ENCODE peak calls at places on chromosomes 7 and 10, in four cellular contexts. P is GF-D8; M is mammary epithelial cell; T is activated CD4-positive, alpha-beta T cell treated with anti-CD3 and anti-CD28 coated beads for 24 hours. N is an unnamed sample.

GRCh38 chr7:147519062-147519461 is 1071.5 kb upstream of the C7orf33 start:
- DNase-seq in P (no peak), M (no peak), T (no peak), N (no peak)

GRCh38 chr10:89625041-89625765 is 19.8 kb downstream of the PANK1 start:
- DNase-seq in P (no peak), M (peak; percentile 22), T (no peak), N (no peak)

GRCh38 chr10:50316695-50317648 is 65.7 kb upstream of the ASAH2 start:
- DNase-seq in P (peak; percentile 8), M (peak; percentile 47), T (no peak), N (no peak)

GRCh38 chr7:114540291-114540690 is 125.7 kb downstream of the FOXP2 start:
- DNase-seq in P (no peak), M (no peak), T (no peak), N (no peak)

GRCh38 chr10:94443549-94443948 is 41.2 kb downstream of the TBC1D12 start:
- DNase-seq in P (no peak), M (no peak), T (no peak), N (no peak)

GRCh38 chr10:112834661-112835060 is 115.4 kb upstream of the TCF7L2 start:
- DNase-seq in P (no peak), M (no peak), T (no peak), N (no peak)

GRCh38 chr10:69733791-69734261 is 67.9 kb upstream of the COL13A1 start:
- DNase-seq in P (no peak), M (peak; percentile 28), T (no peak), N (no peak)

GRCh38 chr7:127514499-127514898 is 70.9 kb downstream of the GCC1 start:
- DNase-seq in P (no peak), M (peak; percentile 11), T (no peak), N (no peak)

GRCh38 chr10:48400129-48400849 is 93.8 kb downstream of the MAPK8 start:
- DNase-seq in P (no peak), M (peak; percentile 58), T (no peak), N (no peak)

GRCh38 chr7:103993551-103993950 is 4.1 kb upstream of the RELN start:
- DNase-seq in P (no peak), M (no peak), T (no peak), N (no peak)

GRCh38 chr10:8456386-8456785 is 401.9 kb downstream of the GATA3 start:
- DNase-seq in P (no peak), M (peak; percentile 12), T (no peak), N (no peak)

GRCh38 chr10:78604286-78604685 is 464.5 kb upstream of the ZMIZ1 start:
- DNase-seq in P (no peak), M (no peak), T (no peak), N (no peak)

GRCh38 chr10:14839305-14839695 is 1.2 kb downstream of the HSPA14 start:
- DNase-seq in P (no peak), M (peak; percentile 9), T (no peak), N (peak; percentile 39)

GRCh38 chr10:45160266-45160665 is 155.1 kb downstream of the OR13A1 start:
- DNase-seq in P (no peak), M (peak; percentile 96), T (no peak), N (no peak)

GRCh38 chr10:118343115-118343514 is 991 bp upstream of the FAM204A start:
- DNase-seq in P (no peak), M (peak; percentile 78), T (no peak), N (no peak)

GRCh38 chr7:107667341-107667740 is 6.7 kb downstream of the SLC26A4 start:
- DNase-seq in P (no peak), M (no peak), T (no peak), N (no peak)

GRCh38 chr10:79153753-79154152 is 85.0 kb downstream of the ZMIZ1 start:
- DNase-seq in P (no peak), M (no peak), T (no peak), N (no peak)

GRCh38 chr7:77687100-77687746 is 9.0 kb upstream of the RSBN1L start:
- DNase-seq in P (no peak), M (no peak), T (no peak), N (no peak)

GRCh38 chr10:118256825-118257570 is 85.1 kb downstream of the FAM204A start:
- DNase-seq in P (no peak), M (no peak), T (no peak), N (no peak)

GRCh38 chr10:484441-484924 is 205.0 kb downstream of the DIP2C start:
- DNase-seq in P (no peak), M (no peak), T (no peak), N (peak; percentile 44)

GRCh38 chr7:101315336-101315735 is 6.3 kb downstream of the IFT22 start:
- DNase-seq in P (no peak), M (no peak), T (peak; percentile 36), N (peak; percentile 33)

GRCh38 chr7:7157887-7158271 is 24.5 kb upstream of the C1GALT1 start:
- DNase-seq in P (no peak), M (peak; percentile 59), T (no peak), N (no peak)